ENCODE peak calls at places on chromosomes 12 and 14, in seven cellular contexts. R is foreskin keratinocyte, K is adrenal gland, C is sigmoid colon, M is A673, I is left ventricle myocardium inferior, J is lower lobe of right lung. A is an unnamed sample. For H3K4me1, the result is how much of the 10 kb centered on the place peaks cover.

GRCh38 chr14:49549881-49550280 is 36.3 kb downstream of the RPS29 start:
- DNase-seq in M (peak), R (peak), K (no peak), J (no peak), C (no peak), I (no peak), A (no peak)

GRCh38 chr14:97120204-97121120 is 323.3 kb downstream of the VRK1 start:
- DNase-seq in I (no peak), R (no peak), C (no peak), J (no peak), M (no peak), K (no peak), A (no peak)

GRCh38 chr14:21098134-21098891 is at the start of gene ZNF219:
- DNase-seq in R (peak), C (peak), K (peak), J (peak), M (peak), I (peak), A (peak)

GRCh38 chr12:132276720-132277373 is 52.5 kb downstream of the GALNT9 start:
- DNase-seq in M (no peak), I (no peak), K (no peak), R (no peak), J (no peak), C (no peak), A (no peak)

GRCh38 chr14:52801014-52801708 is 9.8 kb upstream of the GNPNAT1 start:
- DNase-seq in K (no peak), J (no peak), I (no peak), M (no peak), C (no peak), R (peak), A (peak)

GRCh38 chr12:43835264-43835655 is 621 bp upstream of the TMEM117 start:
- DNase-seq in C (no peak), K (no peak), M (no peak), R (no peak), I (no peak), J (no peak), A (no peak)

GRCh38 chr12:123384318-123384993 is 524 bp downstream of the KMT5A start:
- DNase-seq in I (no peak), M (peak), C (peak), R (no peak), K (no peak), J (no peak), A (no peak)

GRCh38 chr12:26014085-26014484 is 55.6 kb downstream of the RASSF8 start:
- DNase-seq in I (no peak), M (no peak), K (no peak), R (no peak), J (no peak), C (no peak), A (no peak)

GRCh38 chr14:45906257-45906656 is 653.3 kb upstream of the MIS18BP1 start:
- DNase-seq in I (no peak), K (no peak), C (no peak), R (no peak), M (no peak), J (no peak), A (no peak)

GRCh38 chr14:23055147-23055550 is 2.2 kb downstream of the CDH24 start:
- DNase-seq in C (no peak), K (no peak), M (no peak), I (no peak), R (no peak), J (no peak), A (no peak)

GRCh38 chr12:27931390-27931789 is 41.1 kb downstream of the PTHLH start:
- DNase-seq in R (no peak), C (no peak), K (no peak), I (no peak), J (no peak), M (no peak), A (no peak)

GRCh38 chr14:62002636-62003035 is 240.4 kb downstream of the SNAPC1 start:
- DNase-seq in C (no peak), M (no peak), I (no peak), J (no peak), R (peak), K (no peak), A (no peak)

GRCh38 chr12:52311282-52311643 is 9.9 kb downstream of the KRT83 start:
- DNase-seq in R (no peak), M (no peak), K (no peak), C (no peak), J (no peak), I (no peak), A (no peak)

GRCh38 chr12:96578526-96579125 is 89.2 kb downstream of the CFAP54 start:
- DNase-seq in M (peak), C (no peak), K (no peak), I (no peak), J (no peak), R (peak), A (no peak)

GRCh38 chr12:12907552-12907951 is 16.2 kb downstream of the GPRC5A start:
- DNase-seq in M (no peak), C (no peak), J (no peak), I (no peak), K (no peak), R (no peak), A (no peak)

GRCh38 chr12:48602192-48602989 is 32.5 kb upstream of the LALBA start:
- DNase-seq in J (no peak), K (no peak), C (no peak), R (peak), M (no peak), I (no peak), A (no peak)

GRCh38 chr12:14873440-14874185 is 12.0 kb downstream of the MGP start:
- DNase-seq in J (no peak), C (no peak), R (no peak), K (no peak), M (no peak), I (no peak), A (no peak)

GRCh38 chr12:120466560-120467315 is 2.8 kb downstream of the SRSF9 start:
- DNase-seq in K (peak), R (no peak), I (no peak), C (no peak), J (no peak), M (peak), A (peak)

GRCh38 chr12:31588976-31589375 is 2.0 kb downstream of the DENND5B start:
- DNase-seq in K (no peak), M (no peak), J (no peak), C (no peak), I (no peak), R (no peak), A (no peak)

GRCh38 chr14:36344211-36344610 is 23.8 kb upstream of the MBIP start:
- DNase-seq in I (no peak), K (no peak), M (no peak), C (no peak), R (no peak), J (no peak), A (no peak)

GRCh38 chr14:35285168-35285990 is 6.8 kb upstream of the PSMA6 start:
- DNase-seq in R (no peak), M (no peak), J (no peak), I (no peak), C (no peak), K (no peak), A (no peak)

GRCh38 chr14:100417466-100417865 is 94.3 kb downstream of the SLC25A47 start:
- DNase-seq in I (no peak), J (no peak), M (peak), K (peak), R (peak), C (peak), A (peak)

DNA sequence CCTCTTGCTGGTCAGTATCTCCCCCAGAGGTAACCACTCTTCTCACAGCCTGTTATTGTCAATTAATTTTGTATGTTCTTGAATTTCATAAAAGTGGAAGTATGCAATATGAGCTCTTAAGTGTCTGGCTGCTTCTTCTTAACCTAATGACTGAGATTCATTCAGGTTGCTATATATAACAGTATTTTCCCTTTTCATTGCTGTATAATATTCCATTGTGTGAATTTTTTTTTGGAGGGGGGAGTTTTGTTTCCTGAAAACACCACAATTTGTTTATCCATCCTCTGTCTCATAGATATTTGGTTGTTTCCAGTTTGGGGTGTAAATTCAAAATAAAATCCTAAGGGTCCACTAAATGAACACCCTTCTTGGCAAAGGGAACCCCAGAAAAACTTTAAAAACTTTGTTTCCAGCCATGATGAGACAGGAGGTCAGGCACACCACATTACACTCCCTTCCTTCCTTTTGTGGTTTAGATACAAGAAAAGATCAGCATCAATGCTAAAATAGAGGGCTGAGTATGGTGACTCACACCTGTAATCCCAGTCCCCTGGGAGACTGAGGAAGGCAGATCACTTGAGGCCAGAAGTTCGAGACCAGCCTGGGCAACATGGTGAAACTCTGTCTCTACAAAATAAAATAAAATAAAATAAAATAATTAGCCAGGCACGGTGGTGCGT is 4.1 kb upstream of the DAO start:
- DNase-seq in C (no peak), K (no peak), I (no peak), J (no peak), M (no peak), R (no peak), A (no peak)
- H3K4me1 ChIP-seq in C (under half), K (under half), I (under half), J (under half), M (under half), R (under half), A (under half)

GRCh38 chr14:70642313-70643235 is 858 bp downstream of the TTC9 start:
- DNase-seq in J (no peak), I (no peak), M (peak), C (no peak), R (no peak), K (no peak), A (peak)
- H3K4me1 ChIP-seq in J (under half), I (under half), M (under half), C (under half), R (under half), K (under half), A (under half)

GRCh38 chr14:77044776-77045569 is 16.5 kb upstream of the IRF2BPL start:
- DNase-seq in J (no peak), I (peak), M (no peak), R (no peak), K (peak), C (peak), A (peak)

GRCh38 chr14:77045570-77045890 is 17.0 kb upstream of the IRF2BPL start:
- DNase-seq in K (peak), C (no peak), R (no peak), I (no peak), M (no peak), J (peak), A (peak)

GRCh38 chr14:77043177-77043983 is 14.9 kb upstream of the IRF2BPL start:
- DNase-seq in I (no peak), C (peak), J (no peak), K (peak), M (peak), R (peak), A (peak)

GRCh38 chr14:77041837-77042557 is 13.5 kb upstream of the IRF2BPL start:
- DNase-seq in I (peak), R (peak), K (peak), J (no peak), C (peak), M (no peak), A (peak)

DNA sequence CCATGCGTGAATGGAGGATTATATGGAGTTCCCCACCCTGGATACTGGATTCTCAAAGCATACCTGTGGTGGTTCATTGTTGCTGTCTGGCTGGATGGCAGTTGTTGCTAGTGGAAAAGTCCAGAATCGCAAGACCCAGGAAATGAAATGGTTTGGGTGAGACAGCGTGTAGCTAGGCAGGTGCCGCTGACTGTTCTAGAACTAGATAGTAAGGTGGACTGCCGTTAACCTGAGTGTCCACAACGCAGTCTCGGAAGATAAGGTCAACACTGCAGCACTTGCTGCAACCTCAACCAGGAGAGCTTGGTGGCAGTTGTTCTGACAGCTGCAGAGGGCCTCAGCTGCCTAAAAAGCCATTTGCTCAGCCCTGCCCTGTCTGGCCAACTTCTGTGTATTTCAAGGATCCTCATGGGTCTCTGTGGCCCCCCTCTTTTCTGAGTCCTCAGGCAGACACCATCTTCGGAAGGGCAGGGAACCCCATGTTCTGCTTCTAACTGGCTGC is 15.5 kb upstream of the IRF2BPL start:
- DNase-seq in K (no peak), R (no peak), M (no peak), C (peak), J (no peak), I (no peak), A (no peak)
- H3K4me1 ChIP-seq in K (half or more), R (half or more), M (half or more), C (under half), J (half or more), I (half or more), A (half or more)

DNA sequence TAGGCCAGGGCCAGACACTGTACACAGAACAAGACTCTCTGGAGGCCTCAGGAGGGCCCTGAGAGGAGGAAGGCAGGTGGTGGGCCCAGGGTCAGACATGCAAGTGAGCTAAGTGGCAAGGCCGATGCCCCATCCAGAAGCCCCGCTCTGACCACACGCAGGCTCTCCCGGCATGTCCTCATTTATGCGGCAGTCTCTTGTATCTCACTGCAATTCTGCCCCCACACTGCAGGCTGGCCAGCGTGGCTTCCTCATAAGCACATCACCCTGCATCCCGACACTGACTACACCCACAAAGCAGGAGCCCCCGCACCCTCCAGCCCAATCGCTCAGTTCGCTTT is 17.5 kb downstream of the SSH1 start:
- DNase-seq in K (peak), M (no peak), J (peak), C (no peak), I (peak), R (no peak), A (no peak)
- H3K4me1 ChIP-seq in K (half or more), M (under half), J (half or more), C (under half), I (half or more), R (under half), A (half or more)

GRCh38 chr14:91392623-91393303 is 24.9 kb downstream of the CCDC88C start:
- DNase-seq in I (no peak), J (peak), M (no peak), K (no peak), R (peak), C (no peak), A (no peak)
- H3K4me1 ChIP-seq in I (under half), J (half or more), M (under half), K (under half), R (under half), C (under half), A (under half)

GRCh38 chr14:103716091-103716801 is 636 bp downstream of the ZFYVE21 start:
- DNase-seq in C (no peak), J (peak), I (no peak), R (no peak), M (no peak), K (no peak), A (peak)
- H3K4me1 ChIP-seq in C (under half), J (half or more), I (half or more), R (under half), M (under half), K (under half), A (half or more)

GRCh38 chr12:92035477-92035876 is 110.2 kb downstream of the BTG1 start:
- DNase-seq in R (no peak), K (no peak), J (no peak), I (no peak), C (no peak), M (no peak), A (no peak)

GRCh38 chr12:92032965-92033364 is 112.7 kb downstream of the BTG1 start:
- DNase-seq in K (no peak), I (no peak), M (no peak), J (no peak), C (no peak), R (no peak), A (no peak)

GRCh38 chr12:92034858-92035401 is 110.7 kb downstream of the BTG1 start:
- DNase-seq in I (peak), C (peak), J (peak), K (peak), M (peak), R (peak), A (peak)

GRCh38 chr12:92032101-92032500 is 113.5 kb downstream of the BTG1 start:
- DNase-seq in M (no peak), R (no peak), K (no peak), C (no peak), J (no peak), I (no peak), A (no peak)

GRCh38 chr12:92034083-92034482 is 111.6 kb downstream of the BTG1 start:
- DNase-seq in I (no peak), J (no peak), R (no peak), M (no peak), C (no peak), K (no peak), A (no peak)
- H3K4me1 ChIP-seq in I (half or more), J (half or more), R (under half), M (under half), C (under half), K (under half), A (under half)

GRCh38 chr12:6957741-6958608 is 6.8 kb downstream of the PTPN6 start:
- DNase-seq in M (no peak), R (no peak), K (no peak), J (peak), I (no peak), C (peak), A (no peak)

GRCh38 chr12:6954754-6955461 is 3.8 kb downstream of the PTPN6 start:
- DNase-seq in M (no peak), J (peak), K (peak), C (peak), I (peak), R (no peak), A (no peak)

GRCh38 chr12:6955462-6956331 is 4.5 kb downstream of the PTPN6 start:
- DNase-seq in M (no peak), K (no peak), I (peak), R (no peak), J (peak), C (peak), A (no peak)

GRCh38 chr12:6957151-6957701 is 6.1 kb downstream of the PTPN6 start:
- DNase-seq in K (no peak), C (peak), R (no peak), M (no peak), J (peak), I (no peak), A (peak)

GRCh38 chr12:6956332-6956727 is 5.2 kb downstream of the PTPN6 start:
- DNase-seq in M (no peak), C (peak), J (no peak), K (no peak), I (no peak), R (no peak), A (no peak)
- H3K4me1 ChIP-seq in M (under half), C (under half), J (half or more), K (under half), I (half or more), R (under half), A (under half)

DNA sequence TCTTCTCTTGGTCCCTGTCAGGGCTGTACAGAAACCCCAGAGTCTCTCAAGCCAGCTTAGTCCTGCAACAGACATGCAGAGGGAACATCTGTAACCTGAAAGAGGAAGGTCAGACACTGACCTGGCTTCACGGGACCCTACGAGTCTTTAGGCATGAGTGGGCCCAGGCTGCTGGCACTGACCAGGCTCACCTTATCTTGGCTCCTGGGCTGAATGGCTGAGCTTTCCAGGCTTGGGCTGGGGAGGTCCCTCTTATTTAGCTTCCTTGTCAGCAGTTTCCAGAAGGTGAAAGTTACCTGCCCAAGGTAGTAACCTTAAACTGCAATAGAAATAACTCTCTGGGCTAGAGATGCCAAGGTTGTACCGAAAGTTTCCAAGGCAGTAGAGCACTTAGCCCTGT is 58.4 kb upstream of the FUT8 start:
- DNase-seq in C (no peak), M (no peak), J (no peak), R (no peak), K (no peak), I (no peak), A (no peak)
- H3K4me1 ChIP-seq in C (under half), M (under half), J (under half), R (under half), K (under half), I (under half), A (under half)

A was measured in psoas muscle.